ENCODE peak calls at places on chromosomes 2 and 18, in seven cellular contexts. J, W, M, T, D, R and O are unnamed samples.

GRCh38 chr18:67875057-67875456 is 358.5 kb upstream of the DSEL start:
- DNase-seq in J (no peak), W (no peak), M (no peak), T (no peak), D (no peak), R (no peak), O (no peak)

GRCh38 chr2:160581035-160581434 is 87.4 kb upstream of the RBMS1 start:
- DNase-seq in J (no peak), W (no peak), M (no peak), T (no peak), D (no peak), R (no peak), O (no peak)

GRCh38 chr18:23503038-23503966 is at the start of gene RMC1:
- DNase-seq in J (peak), W (peak), M (peak), T (peak), D (peak), R (peak), O (peak)

GRCh38 chr18:3595282-3596273 is 145.6 kb downstream of the TGIF1 start:
- DNase-seq in J (peak), W (peak), M (peak), T (peak), D (no peak), R (peak), O (no peak)

GRCh38 chr2:68429311-68429826 is 37.7 kb downstream of the FBXO48 start:
- DNase-seq in J (no peak), W (no peak), M (no peak), T (no peak), D (no peak), R (peak), O (no peak)

GRCh38 chr2:43294973-43295603 is 68.7 kb upstream of the ZFP36L2 start:
- DNase-seq in J (no peak), W (no peak), M (no peak), T (no peak), D (no peak), R (no peak), O (no peak)

GRCh38 chr2:60938301-60938700 is 56.9 kb downstream of the REL start:
- DNase-seq in J (no peak), W (no peak), M (no peak), T (no peak), D (no peak), R (no peak), O (no peak)

GRCh38 chr2:121128741-121129659 is 156.0 kb downstream of the TFCP2L1 start:
- DNase-seq in J (no peak), W (peak), M (no peak), T (no peak), D (no peak), R (peak), O (no peak)

GRCh38 chr2:27379840-27380625 is 501 bp downstream of the ZNF513 start:
- DNase-seq in J (no peak), W (peak), M (no peak), T (peak), D (peak), R (peak), O (no peak)

GRCh38 chr2:36812196-36812595 is 115.7 kb downstream of the VIT start:
- DNase-seq in J (no peak), W (peak), M (no peak), T (no peak), D (peak), R (no peak), O (no peak)

GRCh38 chr2:71603311-71603794 is 150.0 kb downstream of the DYSF start:
- DNase-seq in J (no peak), W (no peak), M (no peak), T (peak), D (no peak), R (peak), O (no peak)

GRCh38 chr2:10300997-10301945 is 1.4 kb upstream of the HPCAL1 start:
- DNase-seq in J (no peak), W (no peak), M (no peak), T (no peak), D (no peak), R (no peak), O (no peak)

GRCh38 chr2:234292955-234293228 is 204.0 kb downstream of the ARL4C start:
- DNase-seq in J (no peak), W (no peak), M (no peak), T (no peak), D (no peak), R (no peak), O (no peak)

GRCh38 chr2:234291765-234292204 is 205.1 kb downstream of the ARL4C start:
- DNase-seq in J (peak), W (peak), M (peak), T (no peak), D (no peak), R (peak), O (no peak)

GRCh38 chr2:234292205-234292954 is 204.5 kb downstream of the ARL4C start:
- DNase-seq in J (no peak), W (no peak), M (peak), T (no peak), D (no peak), R (peak), O (no peak)

GRCh38 chr2:234290671-234291070 is 206.2 kb downstream of the ARL4C start:
- DNase-seq in J (no peak), W (no peak), M (peak), T (peak), D (no peak), R (no peak), O (no peak)

DNA sequence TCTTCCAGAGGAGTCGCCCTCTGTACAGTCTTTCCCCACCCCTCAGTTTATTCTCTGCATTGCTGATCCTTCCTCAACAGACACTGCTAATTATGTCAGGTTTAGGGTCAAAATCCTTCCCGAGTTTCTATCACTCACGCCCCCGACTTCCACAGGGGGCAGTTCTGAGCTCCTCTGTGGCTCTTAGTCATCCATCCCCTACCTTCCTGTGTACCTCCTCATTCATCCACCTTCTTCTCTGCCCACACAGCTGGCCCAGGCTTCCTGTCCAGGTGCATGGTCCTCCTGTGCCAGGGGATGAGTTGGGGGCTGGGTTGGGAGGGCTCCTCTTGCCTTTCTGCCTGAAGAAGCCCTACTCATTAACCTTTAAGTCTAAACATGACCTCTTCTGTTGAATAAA is 202.9 kb downstream of the ARL4C start:
- DNase-seq in J (no peak), W (no peak), M (no peak), T (no peak), D (no peak), R (no peak), O (no peak)
- TF ChIP-seq CTCF in J (no peak), W (no peak), M (no peak), T (no peak), D (no peak), R (peak), O (no peak)

DNA sequence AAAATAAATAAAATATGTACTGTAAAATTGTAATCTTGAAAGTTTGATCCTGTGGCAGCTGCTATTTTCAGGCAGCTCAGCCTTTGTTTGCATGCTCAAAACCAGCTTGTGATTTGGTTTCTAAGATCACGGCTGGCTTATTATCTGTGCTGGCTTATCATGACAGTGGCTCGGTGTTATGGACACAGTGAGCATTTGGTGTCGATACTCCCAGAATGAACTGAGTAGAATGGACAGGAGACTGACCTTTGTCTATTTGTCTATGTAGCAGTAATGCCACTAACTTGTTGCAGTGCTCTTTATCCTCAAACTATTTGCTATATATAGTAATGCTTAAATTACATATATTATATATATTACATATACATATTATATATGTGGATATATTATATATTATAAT is 58.8 kb downstream of the NEDD4L start:
- DNase-seq in J (no peak), W (no peak), M (no peak), T (no peak), D (no peak), R (no peak), O (no peak)
- TF ChIP-seq CTCF in J (no peak), W (no peak), M (no peak), T (no peak), D (no peak), R (no peak), O (no peak)

GRCh38 chr18:50114448-50114847 is 80.5 kb downstream of the MYO5B start:
- DNase-seq in J (no peak), W (no peak), M (no peak), T (no peak), D (no peak), R (no peak), O (no peak)

GRCh38 chr18:50107468-50107867 is 87.5 kb downstream of the MYO5B start:
- DNase-seq in J (no peak), W (no peak), M (no peak), T (no peak), D (no peak), R (no peak), O (no peak)

GRCh38 chr18:50113726-50114125 is 81.2 kb downstream of the MYO5B start:
- DNase-seq in J (no peak), W (no peak), M (no peak), T (no peak), D (no peak), R (no peak), O (no peak)

GRCh38 chr18:50115095-50115494 is 79.9 kb downstream of the MYO5B start:
- DNase-seq in J (no peak), W (no peak), M (no peak), T (no peak), D (no peak), R (peak), O (no peak)

DNA sequence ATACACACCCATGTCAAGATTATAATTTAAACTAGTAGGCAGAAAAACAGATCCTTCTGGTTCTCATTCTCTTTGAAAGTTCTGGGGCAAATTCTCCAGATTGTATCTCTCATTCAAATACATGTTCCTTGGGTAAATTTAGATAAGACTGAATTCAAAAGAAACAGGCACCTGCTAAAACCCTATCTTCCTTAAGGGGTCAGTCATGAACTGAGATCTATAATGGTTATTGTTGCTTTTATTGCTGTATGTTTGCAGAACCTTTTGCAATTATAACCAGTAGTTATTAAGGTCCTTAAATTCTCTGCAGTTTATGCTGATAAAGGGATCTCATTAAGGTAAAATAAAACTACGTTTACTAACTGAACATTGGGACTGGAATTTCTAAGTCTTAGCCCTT is 83.5 kb downstream of the MYO5B start:
- DNase-seq in J (no peak), W (no peak), M (no peak), T (no peak), D (no peak), R (no peak), O (no peak)
- TF ChIP-seq CTCF in J (no peak), W (no peak), M (no peak), T (no peak), D (no peak), R (no peak), O (no peak)

GRCh38 chr2:110852541-110853263 is 120.3 kb downstream of the ACOXL start:
- DNase-seq in J (no peak), W (no peak), M (peak), T (no peak), D (no peak), R (no peak), O (no peak)

GRCh38 chr2:110851531-110851930 is 119.2 kb downstream of the ACOXL start:
- DNase-seq in J (no peak), W (no peak), M (no peak), T (no peak), D (no peak), R (no peak), O (no peak)

GRCh38 chr2:110853516-110853915 is 121.1 kb downstream of the ACOXL start:
- DNase-seq in J (no peak), W (peak), M (peak), T (no peak), D (no peak), R (peak), O (no peak)

GRCh38 chr2:110852051-110852450 is 119.7 kb downstream of the ACOXL start:
- DNase-seq in J (no peak), W (no peak), M (no peak), T (no peak), D (no peak), R (no peak), O (no peak)

DNA sequence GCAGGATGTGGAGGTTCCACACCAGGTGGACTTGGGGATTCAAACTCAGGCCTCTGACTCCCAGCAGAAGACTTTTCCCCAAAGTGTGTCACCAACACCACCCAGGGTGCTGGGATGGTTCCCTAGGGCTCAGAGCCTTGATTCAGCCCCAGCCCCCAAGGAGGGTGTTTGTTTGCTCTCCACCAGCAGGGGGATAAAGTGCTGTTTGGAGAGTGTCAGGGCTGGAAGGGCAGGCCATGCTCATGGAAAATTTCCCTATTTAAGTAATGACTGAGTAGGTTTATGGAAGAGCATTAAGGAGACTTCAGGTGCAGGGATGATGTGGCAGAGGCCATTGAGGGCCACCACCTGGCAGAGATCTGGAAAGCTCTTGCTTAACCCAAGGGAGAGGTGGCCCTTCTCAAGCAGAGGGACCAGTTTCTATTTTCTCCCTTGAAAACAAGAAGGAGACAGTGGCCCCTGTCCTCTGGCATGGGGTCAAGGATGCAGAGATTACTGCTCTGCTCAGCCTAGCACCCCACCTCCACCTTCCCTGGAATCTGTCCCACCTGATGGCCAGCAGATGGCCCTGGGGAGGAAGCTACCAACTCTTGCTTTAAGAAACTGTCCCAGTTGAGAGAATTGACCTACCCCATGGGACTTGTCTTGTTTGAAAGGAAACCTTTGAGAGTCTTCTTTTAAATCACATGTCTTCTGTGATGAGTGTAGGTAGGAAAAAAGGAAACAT is 122.1 kb downstream of the ACOXL start:
- DNase-seq in J (no peak), W (peak), M (no peak), T (no peak), D (no peak), R (no peak), O (no peak)
- TF ChIP-seq CTCF in J (no peak), W (no peak), M (no peak), T (no peak), D (peak), R (peak), O (no peak)

DNA sequence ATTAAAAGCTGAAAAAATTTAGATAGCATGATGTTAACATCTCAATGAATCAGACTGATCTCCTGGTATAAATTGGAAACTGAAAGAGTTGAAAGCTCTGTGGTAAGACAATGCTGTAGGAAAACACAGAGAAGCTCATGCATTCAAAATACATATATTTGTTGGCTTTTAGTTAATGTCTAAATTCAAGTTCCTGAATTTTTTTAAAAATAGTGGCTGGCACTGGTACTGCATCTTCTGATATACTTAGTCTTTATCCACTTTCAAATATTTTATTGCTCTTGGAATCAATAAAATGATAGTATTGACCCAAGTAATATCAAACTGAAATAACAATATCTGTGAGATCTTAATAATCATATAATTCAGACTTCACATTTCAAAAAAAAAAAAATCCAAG is 151.4 kb upstream of the FIGN start:
- DNase-seq in J (no peak), W (no peak), M (no peak), T (no peak), D (no peak), R (no peak), O (no peak)
- TF ChIP-seq CTCF in J (no peak), W (no peak), M (no peak), T (peak), D (peak), R (peak), O (no peak)

GRCh38 chr2:47014564-47015051 is 99.0 kb upstream of the MCFD2 start:
- DNase-seq in J (no peak), W (no peak), M (no peak), T (no peak), D (no peak), R (no peak), O (no peak)

GRCh38 chr2:47013383-47013782 is 97.8 kb upstream of the MCFD2 start:
- DNase-seq in J (no peak), W (no peak), M (no peak), T (no peak), D (no peak), R (no peak), O (no peak)

GRCh38 chr2:47016172-47016913 is 100.7 kb upstream of the MCFD2 start:
- DNase-seq in J (peak), W (peak), M (no peak), T (no peak), D (no peak), R (peak), O (peak)

GRCh38 chr2:47015730-47016129 is 100.1 kb upstream of the MCFD2 start:
- DNase-seq in J (no peak), W (no peak), M (no peak), T (no peak), D (no peak), R (no peak), O (no peak)

DNA sequence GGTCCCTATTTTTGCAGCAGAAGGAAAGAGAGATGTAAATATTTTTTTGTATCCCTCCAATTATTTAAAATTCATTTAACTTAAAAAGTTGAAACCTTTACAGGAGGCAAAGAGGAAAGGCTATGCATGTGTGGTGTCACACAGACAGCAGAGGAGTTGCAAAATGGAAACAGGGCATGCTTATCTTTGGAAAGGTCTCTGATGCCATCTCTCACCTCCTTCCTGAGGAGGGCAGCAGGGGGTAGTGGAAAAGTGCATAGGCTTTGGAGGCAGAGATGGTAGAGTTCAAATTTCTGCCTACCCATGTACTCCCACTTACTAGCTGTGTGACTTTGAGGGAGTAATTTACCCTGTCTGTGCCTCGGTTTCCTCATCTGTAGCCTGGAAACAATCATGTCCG is 99.6 kb upstream of the MCFD2 start:
- DNase-seq in J (no peak), W (peak), M (no peak), T (no peak), D (peak), R (no peak), O (no peak)
- TF ChIP-seq CTCF in J (peak), W (peak), M (no peak), T (no peak), D (peak), R (no peak), O (peak)

GRCh38 chr2:235168174-235168979 is 216.6 kb downstream of the SH3BP4 start:
- DNase-seq in J (no peak), W (no peak), M (no peak), T (no peak), D (no peak), R (no peak), O (no peak)

GRCh38 chr2:235170016-235170415 is 218.2 kb downstream of the SH3BP4 start:
- DNase-seq in J (peak), W (peak), M (no peak), T (no peak), D (no peak), R (peak), O (no peak)

GRCh38 chr2:235165631-235166030 is 213.8 kb downstream of the SH3BP4 start:
- DNase-seq in J (no peak), W (no peak), M (no peak), T (no peak), D (no peak), R (no peak), O (no peak)

GRCh38 chr2:235171511-235172130 is 219.8 kb downstream of the SH3BP4 start:
- DNase-seq in J (peak), W (peak), M (no peak), T (no peak), D (peak), R (peak), O (peak)

DNA sequence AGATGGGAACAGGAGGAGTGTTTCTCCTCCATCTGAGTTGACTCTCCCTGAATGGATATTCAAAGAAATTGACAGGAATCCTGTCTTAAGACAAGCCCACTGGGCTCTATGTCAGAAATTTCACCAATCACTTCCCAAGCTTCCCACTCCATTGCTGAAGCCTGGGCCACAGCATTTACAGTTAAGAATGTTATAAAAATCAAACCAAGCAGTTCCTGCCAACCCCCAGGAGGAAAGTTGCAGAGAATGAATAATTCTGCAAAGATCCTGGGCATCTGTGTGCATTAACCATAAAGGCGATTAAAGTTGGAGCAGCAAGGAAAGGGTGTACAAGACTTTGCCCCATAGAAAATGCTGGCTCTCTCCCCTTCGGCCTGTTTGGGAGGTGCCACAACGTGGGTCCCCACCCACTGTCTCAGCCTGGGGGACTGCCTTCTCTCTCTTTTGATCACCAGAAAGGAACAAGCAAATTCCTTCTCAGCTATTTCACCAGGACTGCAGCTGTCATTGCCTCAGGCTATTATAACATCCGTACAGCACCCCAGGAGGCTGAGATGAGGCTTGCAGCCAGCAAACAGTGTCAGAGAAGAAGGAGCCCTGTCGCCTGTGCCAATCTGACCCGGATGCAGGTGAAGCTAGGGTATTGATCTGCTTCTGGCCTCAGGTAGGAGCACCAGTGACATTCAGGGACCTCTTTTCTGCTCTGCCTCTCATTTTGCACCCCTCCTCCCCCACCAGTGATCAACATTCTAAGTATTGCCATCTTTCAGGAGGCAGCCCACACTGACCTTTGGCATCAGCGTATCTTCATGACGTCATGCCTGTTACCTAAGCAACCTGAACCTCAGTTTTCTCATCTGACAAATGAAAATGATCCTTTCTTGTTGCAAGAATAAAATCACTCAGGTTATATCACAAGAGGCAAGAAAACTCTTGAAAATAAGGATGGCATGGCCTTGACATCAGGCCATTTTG is 219.0 kb downstream of the SH3BP4 start:
- DNase-seq in J (peak), W (peak), M (no peak), T (no peak), D (peak), R (peak), O (peak)
- TF ChIP-seq CTCF in J (peak), W (peak), M (no peak), T (no peak), D (peak), R (peak), O (peak)